ENCODE peak calls at places on chromosomes 11 and 22, in six cellular contexts. H is IMR-90, F is heart left ventricle, M is body of pancreas, Y is suprapubic skin, O is Peyer's patch. T is an unnamed sample.

GRCh38 chr11:72573380-72573949 is 100.8 kb downstream of the PDE2A start:
- DNase-seq in M (no peak), O (peak), H (peak), Y (peak), F (no peak), T (no peak)

GRCh38 chr11:134401825-134402809 is 9.9 kb downstream of the B3GAT1 start:
- DNase-seq in H (no peak), Y (no peak), F (no peak), O (no peak), M (no peak), T (no peak)

GRCh38 chr11:130737041-130737830 is 179.0 kb downstream of the SNX19 start:
- DNase-seq in H (no peak), F (no peak), M (no peak), O (no peak), Y (no peak), T (no peak)

GRCh38 chr11:35017528-35018342 is 101.3 kb downstream of the PDHX start:
- DNase-seq in M (no peak), F (no peak), Y (no peak), H (peak), O (no peak), T (no peak)

GRCh38 chr11:130705670-130706421 is 210.4 kb downstream of the SNX19 start:
- DNase-seq in Y (no peak), H (no peak), O (no peak), F (no peak), M (no peak), T (no peak)

GRCh38 chr11:30431127-30431814 is 108.4 kb downstream of the ARL14EP start:
- DNase-seq in H (no peak), O (no peak), Y (no peak), M (no peak), F (no peak), T (no peak)

GRCh38 chr22:24976442-24977218 is 24.1 kb downstream of the KIAA1671 start:
- DNase-seq in H (no peak), O (no peak), M (no peak), F (peak), Y (peak), T (no peak)

GRCh38 chr11:22193348-22194051 is 615 bp downstream of the ANO5 start:
- DNase-seq in M (peak), F (peak), Y (no peak), H (no peak), O (no peak), T (peak)

GRCh38 chr11:86760577-86760976 is 39.8 kb upstream of the PRSS23 start:
- DNase-seq in O (no peak), Y (no peak), M (no peak), H (peak), F (no peak), T (no peak)

GRCh38 chr11:82974135-82974534 is 72.6 kb downstream of the DDIAS start:
- DNase-seq in M (no peak), O (no peak), H (no peak), F (no peak), Y (no peak), T (no peak)

GRCh38 chr11:61417670-61418069 is 12.1 kb downstream of the CPSF7 start:
- DNase-seq in Y (no peak), O (no peak), M (no peak), H (peak), F (no peak), T (no peak)

GRCh38 chr11:103228807-103229206 is 119.6 kb downstream of the DYNC2H1 start:
- DNase-seq in Y (no peak), F (no peak), H (no peak), O (no peak), M (no peak), T (no peak)

GRCh38 chr22:20566420-20567260 is 59.2 kb downstream of the MED15 start:
- DNase-seq in M (peak), H (peak), O (peak), Y (peak), F (peak), T (peak)

DNA sequence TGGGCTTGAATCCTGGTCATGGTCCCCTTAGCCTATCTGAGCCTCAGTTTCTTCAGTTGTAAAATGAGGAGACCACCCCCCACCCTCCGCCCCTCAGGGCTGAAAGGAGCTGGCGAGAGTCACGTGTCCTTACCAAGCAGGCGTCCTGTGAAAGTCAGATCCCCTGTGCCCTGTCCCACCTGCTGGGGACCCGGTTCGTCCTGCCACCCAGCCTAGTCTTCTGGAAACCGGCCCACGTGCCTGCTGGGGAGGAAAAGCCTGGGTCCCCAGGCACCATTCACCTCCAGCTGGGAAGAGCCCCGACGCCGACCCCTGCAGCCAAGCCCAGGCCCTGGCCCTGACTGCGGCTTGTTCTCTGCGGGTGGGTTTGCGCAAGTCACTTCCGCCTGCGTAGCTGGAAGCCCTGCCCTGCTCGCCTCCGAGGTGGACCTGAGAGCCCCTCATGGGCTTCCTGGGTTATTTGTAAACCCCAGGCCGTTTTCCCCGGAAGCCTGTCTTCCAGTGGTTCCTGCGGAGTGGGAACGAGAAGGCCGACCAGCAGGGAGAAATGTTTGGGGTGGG is 679 bp upstream of the SSH3 start:
- DNase-seq in O (peak), Y (peak), F (peak), H (peak), M (peak), T (peak)
- TF ChIP-seq POLR2A in O (no peak), Y (no peak), F (no peak), H (no peak), M (no peak), T (no peak)

DNA sequence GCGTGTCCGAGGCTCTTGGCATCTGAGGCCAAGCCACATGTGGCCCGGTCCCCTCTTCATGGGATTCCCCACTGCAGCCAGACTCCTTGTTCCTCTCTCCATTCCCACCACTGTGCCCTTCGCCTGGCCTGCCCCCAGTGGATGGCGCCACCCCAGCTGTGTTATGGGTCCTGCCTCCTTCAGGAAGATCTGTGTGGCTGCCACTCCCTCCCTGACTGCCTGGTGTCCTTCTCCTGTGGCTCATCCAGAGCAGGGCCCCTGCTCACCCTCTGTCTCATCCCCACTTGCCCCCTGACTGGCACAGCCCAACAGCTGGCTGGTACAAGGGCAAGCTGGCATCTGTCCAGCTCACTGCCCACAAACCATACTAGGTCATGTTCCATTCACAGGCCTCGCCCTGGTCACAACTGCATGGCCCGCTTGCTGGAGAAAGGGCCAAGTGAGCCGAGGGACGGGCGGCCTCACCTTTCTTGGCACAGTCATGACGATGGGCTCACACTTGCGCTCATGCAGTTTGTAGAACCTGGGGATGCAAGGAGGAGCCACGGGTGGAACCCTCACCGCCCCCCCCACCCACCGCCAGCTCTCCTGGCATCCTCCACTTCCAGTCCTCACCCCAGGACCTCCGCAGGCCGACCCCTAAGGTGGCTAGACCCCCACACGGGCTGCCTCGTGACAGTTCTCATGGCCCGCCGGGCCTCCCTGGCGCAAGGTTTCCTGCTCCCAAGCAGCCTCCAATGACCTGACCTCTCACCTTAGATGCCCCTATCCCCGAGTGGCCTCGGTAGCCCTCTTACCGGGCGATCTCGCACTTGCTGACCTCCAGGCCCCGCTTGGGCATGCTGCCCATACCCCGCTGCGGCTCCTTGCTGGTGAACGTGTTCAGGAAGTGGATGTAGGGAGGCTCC is 2.1 kb upstream of the PTPRCAP start:
- DNase-seq in H (no peak), F (no peak), Y (no peak), O (no peak), M (peak), T (no peak)
- H3K4me3 ChIP-seq in H (no peak), F (no peak), Y (no peak), O (no peak), M (no peak), T (no peak)

DNA sequence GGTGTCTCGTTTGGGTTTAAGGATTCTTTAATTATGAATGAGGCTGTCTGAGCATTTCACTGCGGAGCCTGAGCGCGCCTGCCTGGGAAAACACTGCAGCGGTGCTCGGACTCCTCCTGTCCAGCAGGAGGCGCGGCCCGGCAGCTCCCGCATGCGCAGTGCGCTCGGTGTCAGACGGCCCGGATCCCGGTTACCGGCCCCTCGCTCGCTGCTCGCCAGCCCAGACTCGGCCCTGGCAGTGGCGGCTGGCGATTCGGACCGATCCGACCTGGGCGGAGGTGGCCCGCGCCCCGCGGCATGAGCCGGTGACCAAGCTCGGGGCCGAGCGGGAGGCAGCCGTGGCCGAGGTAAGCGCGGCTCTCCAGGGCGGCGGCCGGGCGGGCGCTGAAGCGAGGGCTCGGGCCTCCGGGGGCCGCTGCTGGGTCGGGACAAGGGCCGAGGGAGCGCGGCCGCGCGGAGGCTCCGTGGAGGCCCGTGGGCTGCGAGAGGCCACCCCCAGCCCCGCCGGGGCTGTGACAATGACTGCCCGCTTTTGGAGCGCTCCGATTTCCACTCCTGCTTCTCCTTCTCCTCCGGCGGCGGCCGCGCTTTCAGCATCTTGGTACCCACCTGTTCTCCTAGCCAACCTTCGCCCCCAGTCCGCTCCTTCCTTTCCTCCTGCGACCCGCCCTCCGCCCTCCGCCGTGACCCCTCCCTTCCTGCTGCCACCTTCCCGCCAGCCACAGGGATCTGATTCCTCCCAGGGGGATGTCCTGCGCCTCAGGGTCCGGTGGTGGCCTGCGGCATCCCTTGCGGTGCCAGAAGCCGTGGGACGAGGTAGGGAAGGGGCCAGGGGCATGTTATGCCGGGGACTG is at the start of gene EXT2:
- DNase-seq in H (peak), M (peak), Y (peak), O (peak), F (peak), T (peak)
- TF ChIP-seq POLR2A in H (no peak), M (peak), Y (no peak), O (peak), F (no peak), T (no peak)

GRCh38 chr11:65865550-65866172 is 5.4 kb downstream of the MUS81 start:
- DNase-seq in O (no peak), Y (no peak), F (no peak), H (no peak), M (peak), T (no peak)

GRCh38 chr11:65868076-65868667 is 4.4 kb downstream of the EFEMP2 start:
- DNase-seq in O (no peak), Y (no peak), H (no peak), F (no peak), M (peak), T (no peak)

GRCh38 chr11:65866524-65867283 is 5.9 kb downstream of the EFEMP2 start:
- DNase-seq in M (peak), Y (no peak), H (no peak), F (no peak), O (peak), T (no peak)

GRCh38 chr11:65868907-65869306 is 3.7 kb downstream of the EFEMP2 start:
- DNase-seq in Y (no peak), F (no peak), M (no peak), H (no peak), O (no peak), T (no peak)

DNA sequence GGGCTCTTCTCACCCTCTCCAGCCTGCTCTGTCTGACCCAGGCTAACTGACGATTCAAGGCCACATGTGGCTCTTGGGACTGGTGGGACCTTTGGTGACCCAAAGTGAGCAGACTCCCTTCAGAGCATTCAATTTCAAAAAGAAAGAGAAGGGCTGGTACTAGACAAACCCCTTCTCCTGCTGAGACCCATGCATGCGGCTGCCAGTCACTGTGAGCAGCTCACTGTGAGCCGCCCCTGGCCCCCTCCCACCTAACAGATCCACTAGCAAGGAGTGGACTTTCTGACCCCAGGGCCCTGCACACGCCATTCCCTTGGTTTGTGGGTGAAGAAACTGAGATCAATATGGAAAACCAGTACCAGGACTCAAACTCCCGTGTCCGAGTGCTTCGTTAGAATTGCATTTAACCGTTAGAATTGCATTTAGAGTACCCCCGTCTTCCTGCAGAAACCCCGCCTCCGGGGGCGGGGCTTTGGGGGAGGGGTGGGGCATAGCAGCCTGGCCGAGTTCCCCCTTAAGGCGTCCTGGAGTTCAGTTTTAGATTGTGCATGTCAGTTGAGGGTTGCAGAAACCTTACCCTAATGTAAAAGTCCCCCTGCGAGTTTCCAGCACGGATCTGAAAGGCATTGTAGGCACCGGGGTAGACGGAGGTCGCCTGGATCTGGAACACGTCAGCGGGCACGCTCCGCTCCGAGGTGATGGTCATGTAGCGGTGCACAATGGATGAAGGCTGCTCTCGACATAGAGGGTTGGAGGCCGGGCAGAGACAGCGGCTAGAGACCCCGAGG is 5.1 kb downstream of the EFEMP2 start:
- DNase-seq in H (no peak), Y (no peak), O (no peak), M (peak), F (no peak), T (no peak)
- H3K4me3 ChIP-seq in H (no peak), Y (no peak), O (no peak), M (no peak), F (no peak), T (no peak)

GRCh38 chr11:81959341-81959740 is 774.3 kb downstream of the FAM181B start:
- DNase-seq in M (no peak), O (no peak), H (no peak), Y (no peak), F (no peak), T (no peak)

GRCh38 chr11:81966340-81966739 is 767.3 kb downstream of the FAM181B start:
- DNase-seq in H (no peak), O (no peak), F (no peak), Y (no peak), M (no peak), T (no peak)

GRCh38 chr11:81967242-81967641 is 766.4 kb downstream of the FAM181B start:
- DNase-seq in H (no peak), Y (no peak), O (no peak), F (no peak), M (no peak), T (no peak)

DNA sequence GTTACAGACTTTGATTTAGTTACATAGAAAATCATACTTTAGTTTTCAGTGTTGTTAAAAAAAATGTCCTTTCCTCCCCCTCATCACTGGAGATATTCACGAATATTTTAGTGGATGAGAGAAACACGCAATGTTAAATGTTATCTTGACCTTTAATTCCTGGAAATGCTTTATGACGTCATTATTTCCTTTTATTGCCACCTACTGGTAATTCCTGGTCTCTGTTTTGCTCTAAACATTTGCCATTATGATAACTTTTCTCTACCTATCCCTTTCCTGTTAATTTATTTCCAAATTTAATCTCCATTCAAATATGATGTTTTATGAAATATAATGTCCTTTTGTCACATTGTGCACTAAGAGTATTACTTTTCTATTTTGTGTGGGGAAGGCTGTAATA is 770.6 kb downstream of the FAM181B start:
- DNase-seq in Y (no peak), H (no peak), O (no peak), F (no peak), M (no peak), T (no peak)
- TF ChIP-seq POLR2A in Y (no peak), H (no peak), O (no peak), F (no peak), M (no peak), T (no peak)

DNA sequence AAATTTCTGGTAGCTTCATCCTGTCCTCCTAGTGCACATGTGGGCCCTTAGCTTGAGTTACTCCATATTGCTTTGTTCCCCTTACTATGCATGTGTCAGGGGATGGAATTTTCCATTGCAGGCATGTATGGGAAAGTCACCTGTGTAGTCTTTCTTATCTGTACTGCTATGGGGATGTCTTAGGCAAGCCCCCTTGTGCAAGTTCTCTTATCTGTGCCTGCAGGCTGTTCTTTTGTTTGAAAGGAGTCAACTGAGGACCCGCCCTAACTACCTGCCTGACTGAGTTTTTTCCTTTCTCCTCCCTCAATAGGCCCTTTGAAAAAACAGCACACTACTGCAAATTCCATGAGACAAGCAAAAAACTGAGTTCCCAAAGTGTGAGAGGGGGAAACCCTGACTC is 8.7 kb downstream of the OR8K5 start:
- DNase-seq in O (no peak), H (no peak), M (no peak), F (no peak), Y (no peak), T (no peak)
- H3K4me3 ChIP-seq in O (no peak), H (no peak), M (no peak), F (no peak), Y (no peak), T (no peak)